ENCODE peak calls at places on chromosome X, in four cellular contexts. One of them, this sample, is unnamed.

GRCh38 chrX:150575415-150575814 is 7.0 kb downstream of the MTM1 start:
- DNase-seq in left lobe of liver: no peak
- DNase-seq in left cardiac atrium: no peak
- DNase-seq in upper lobe of right lung: no peak
- DNase-seq in this sample: peak; percentile 80

GRCh38 chrX:154486396-154487207 is at the start of gene UBL4A:
- DNase-seq in left cardiac atrium: peak; percentile 76
- DNase-seq in left lobe of liver: peak; percentile 61
- DNase-seq in upper lobe of right lung: peak; percentile 89
- DNase-seq in this sample: peak; percentile 64

GRCh38 chrX:30301977-30302376 is 7.2 kb downstream of the NR0B1 start:
- DNase-seq in upper lobe of right lung: no peak
- DNase-seq in left lobe of liver: no peak
- DNase-seq in left cardiac atrium: no peak
- DNase-seq in this sample: no peak

GRCh38 chrX:49291615-49292337 is 11.7 kb upstream of the GAGE10 start:
- DNase-seq in upper lobe of right lung: peak; percentile 72
- DNase-seq in left lobe of liver: peak; percentile 47
- DNase-seq in left cardiac atrium: peak; percentile 60
- DNase-seq in this sample: no peak

GRCh38 chrX:150164971-150165605 is 198.0 kb upstream of the MAMLD1 start:
- DNase-seq in upper lobe of right lung: no peak
- DNase-seq in left lobe of liver: no peak
- DNase-seq in left cardiac atrium: no peak
- DNase-seq in this sample: no peak

GRCh38 chrX:124383367-124383766 is 37.0 kb downstream of the SH2D1A start:
- DNase-seq in left lobe of liver: no peak
- DNase-seq in upper lobe of right lung: no peak
- DNase-seq in left cardiac atrium: no peak
- DNase-seq in this sample: no peak

GRCh38 chrX:70196961-70197805 is 19.9 kb downstream of the DGAT2L6 start:
- DNase-seq in left cardiac atrium: peak; percentile 27
- DNase-seq in left lobe of liver: peak; percentile 45
- DNase-seq in upper lobe of right lung: no peak
- DNase-seq in this sample: no peak

GRCh38 chrX:32592786-32593185 is 618.6 kb downstream of the DMD start:
- DNase-seq in left lobe of liver: no peak
- DNase-seq in upper lobe of right lung: peak; percentile 35
- DNase-seq in left cardiac atrium: no peak
- DNase-seq in this sample: no peak

GRCh38 chrX:12901486-12901885 is 4.9 kb upstream of the TLR8 start:
- DNase-seq in upper lobe of right lung: peak; percentile 67
- DNase-seq in left lobe of liver: peak; percentile 49
- DNase-seq in left cardiac atrium: peak; percentile 59
- DNase-seq in this sample: no peak

GRCh38 chrX:109498434-109498833 is 16.5 kb upstream of the GUCY2F start:
- DNase-seq in left cardiac atrium: no peak
- DNase-seq in upper lobe of right lung: no peak
- DNase-seq in left lobe of liver: no peak
- DNase-seq in this sample: no peak

GRCh38 chrX:49995795-49996455 is 73.5 kb downstream of the CLCN5 start:
- DNase-seq in left lobe of liver: no peak
- DNase-seq in upper lobe of right lung: no peak
- DNase-seq in left cardiac atrium: no peak
- DNase-seq in this sample: no peak

GRCh38 chrX:17584248-17584681 is 153.0 kb upstream of the SCML1 start:
- DNase-seq in left lobe of liver: no peak
- DNase-seq in upper lobe of right lung: no peak
- DNase-seq in left cardiac atrium: no peak
- DNase-seq in this sample: no peak

GRCh38 chrX:150775569-150776350 is 82.6 kb downstream of the MTMR1 start:
- DNase-seq in left cardiac atrium: no peak
- DNase-seq in left lobe of liver: no peak
- DNase-seq in upper lobe of right lung: no peak
- DNase-seq in this sample: no peak

GRCh38 chrX:69429339-69430014 is 74.6 kb upstream of the NALF2 start:
- DNase-seq in left cardiac atrium: no peak
- DNase-seq in left lobe of liver: no peak
- DNase-seq in upper lobe of right lung: no peak
- DNase-seq in this sample: no peak

GRCh38 chrX:44785652-44786051 is 58.2 kb upstream of the DUSP21 start:
- DNase-seq in upper lobe of right lung: no peak
- DNase-seq in left cardiac atrium: no peak
- DNase-seq in left lobe of liver: no peak
- DNase-seq in this sample: no peak

GRCh38 chrX:68419934-68420333 is 13.4 kb downstream of the OPHN1 start:
- DNase-seq in left cardiac atrium: no peak
- DNase-seq in upper lobe of right lung: no peak
- DNase-seq in left lobe of liver: no peak
- DNase-seq in this sample: no peak

GRCh38 chrX:139025822-139026221 is 314.3 kb upstream of the FGF13 start:
- DNase-seq in upper lobe of right lung: no peak
- DNase-seq in left cardiac atrium: no peak
- DNase-seq in left lobe of liver: no peak
- DNase-seq in this sample: no peak

GRCh38 chrX:18887821-18888205 is 96.1 kb downstream of the PHKA2 start:
- DNase-seq in left cardiac atrium: no peak
- DNase-seq in left lobe of liver: no peak
- DNase-seq in upper lobe of right lung: no peak
- DNase-seq in this sample: no peak

GRCh38 chrX:57951666-57952319 is 41.5 kb upstream of the ZXDA start:
- DNase-seq in upper lobe of right lung: no peak
- DNase-seq in left cardiac atrium: peak; percentile 33
- DNase-seq in left lobe of liver: no peak
- DNase-seq in this sample: no peak

GRCh38 chrX:8433296-8434094 is 31.1 kb upstream of the VCX3B start:
- DNase-seq in upper lobe of right lung: no peak
- DNase-seq in left lobe of liver: no peak
- DNase-seq in left cardiac atrium: no peak
- DNase-seq in this sample: no peak

GRCh38 chrX:9897761-9898161 is 69.4 kb upstream of the CLDN34 start:
- DNase-seq in left cardiac atrium: no peak
- DNase-seq in left lobe of liver: no peak
- DNase-seq in upper lobe of right lung: no peak
- DNase-seq in this sample: no peak

GRCh38 chrX:39756086-39756883 is 341.5 kb downstream of the BCOR start:
- DNase-seq in left cardiac atrium: no peak
- DNase-seq in upper lobe of right lung: no peak
- DNase-seq in left lobe of liver: no peak
- DNase-seq in this sample: no peak

GRCh38 chrX:119726900-119727555 is 31.4 kb upstream of the SOWAHD start:
- DNase-seq in left lobe of liver: no peak
- DNase-seq in upper lobe of right lung: no peak
- DNase-seq in left cardiac atrium: no peak
- DNase-seq in this sample: no peak